ENCODE peak calls at places on chromosomes 1 and 21, in five cellular contexts. One of them, this sample, is unnamed.

GRCh38 chr1:67572594-67573221 is 112.3 kb upstream of the GADD45A start:
- DNase-seq in activated CD4-positive, CD25-positive, alpha-beta regulatory T cell treated with anti-CD3 and anti-CD28 coated beads, Interleukin-2, amount 50 U/mL, for 16 hours: no peak
- DNase-seq in Peyer's patch: peak; percentile 87
- DNase-seq in stimulated activated CD8-positive, alpha-beta memory T cell treated with anti-CD3 and anti-CD28 coated beads, Interleukin-7, amount 100 ng/mL, for 1 hour: no peak
- DNase-seq in endothelial cell: no peak
- DNase-seq in this sample: no peak

GRCh38 chr1:143643148-143643885 is 328.5 kb downstream of the FAM72C start:
- DNase-seq in activated CD4-positive, CD25-positive, alpha-beta regulatory T cell treated with anti-CD3 and anti-CD28 coated beads, Interleukin-2, amount 50 U/mL, for 16 hours: no peak
- DNase-seq in Peyer's patch: no peak
- DNase-seq in stimulated activated CD8-positive, alpha-beta memory T cell treated with anti-CD3 and anti-CD28 coated beads, Interleukin-7, amount 100 ng/mL, for 1 hour: no peak
- DNase-seq in endothelial cell: no peak
- DNase-seq in this sample: no peak

GRCh38 chr21:18725653-18726052 is 322.1 kb upstream of the TMPRSS15 start:
- DNase-seq in activated CD4-positive, CD25-positive, alpha-beta regulatory T cell treated with anti-CD3 and anti-CD28 coated beads, Interleukin-2, amount 50 U/mL, for 16 hours: no peak
- DNase-seq in Peyer's patch: no peak
- DNase-seq in stimulated activated CD8-positive, alpha-beta memory T cell treated with anti-CD3 and anti-CD28 coated beads, Interleukin-7, amount 100 ng/mL, for 1 hour: no peak
- DNase-seq in endothelial cell: peak; percentile 15
- DNase-seq in this sample: no peak

GRCh38 chr1:230542054-230542453 is 100.2 kb upstream of the COG2 start:
- DNase-seq in activated CD4-positive, CD25-positive, alpha-beta regulatory T cell treated with anti-CD3 and anti-CD28 coated beads, Interleukin-2, amount 50 U/mL, for 16 hours: no peak
- DNase-seq in Peyer's patch: no peak
- DNase-seq in stimulated activated CD8-positive, alpha-beta memory T cell treated with anti-CD3 and anti-CD28 coated beads, Interleukin-7, amount 100 ng/mL, for 1 hour: no peak
- DNase-seq in endothelial cell: no peak
- DNase-seq in this sample: no peak

GRCh38 chr1:205913451-205914204 is 29.6 kb downstream of the SLC26A9 start:
- DNase-seq in activated CD4-positive, CD25-positive, alpha-beta regulatory T cell treated with anti-CD3 and anti-CD28 coated beads, Interleukin-2, amount 50 U/mL, for 16 hours: no peak
- DNase-seq in Peyer's patch: no peak
- DNase-seq in stimulated activated CD8-positive, alpha-beta memory T cell treated with anti-CD3 and anti-CD28 coated beads, Interleukin-7, amount 100 ng/mL, for 1 hour: no peak
- DNase-seq in endothelial cell: no peak
- DNase-seq in this sample: no peak

GRCh38 chr1:222767152-222767571 is 30.2 kb downstream of the FAM177B start:
- DNase-seq in activated CD4-positive, CD25-positive, alpha-beta regulatory T cell treated with anti-CD3 and anti-CD28 coated beads, Interleukin-2, amount 50 U/mL, for 16 hours: no peak
- DNase-seq in Peyer's patch: no peak
- DNase-seq in stimulated activated CD8-positive, alpha-beta memory T cell treated with anti-CD3 and anti-CD28 coated beads, Interleukin-7, amount 100 ng/mL, for 1 hour: no peak
- DNase-seq in endothelial cell: no peak
- DNase-seq in this sample: no peak

GRCh38 chr21:42439284-42440186 is 35.8 kb downstream of the UBASH3A start:
- DNase-seq in activated CD4-positive, CD25-positive, alpha-beta regulatory T cell treated with anti-CD3 and anti-CD28 coated beads, Interleukin-2, amount 50 U/mL, for 16 hours: no peak
- DNase-seq in Peyer's patch: no peak
- DNase-seq in stimulated activated CD8-positive, alpha-beta memory T cell treated with anti-CD3 and anti-CD28 coated beads, Interleukin-7, amount 100 ng/mL, for 1 hour: no peak
- DNase-seq in endothelial cell: no peak
- DNase-seq in this sample: no peak

GRCh38 chr1:93528416-93528815 is 80.5 kb downstream of the FNBP1L start:
- DNase-seq in activated CD4-positive, CD25-positive, alpha-beta regulatory T cell treated with anti-CD3 and anti-CD28 coated beads, Interleukin-2, amount 50 U/mL, for 16 hours: no peak
- DNase-seq in Peyer's patch: no peak
- DNase-seq in stimulated activated CD8-positive, alpha-beta memory T cell treated with anti-CD3 and anti-CD28 coated beads, Interleukin-7, amount 100 ng/mL, for 1 hour: no peak
- DNase-seq in endothelial cell: no peak
- DNase-seq in this sample: no peak

This sample was measured in putamen.